ENCODE peak calls at places on chromosomes 3 and 15, in seven cellular contexts. P is stomach, E is A549, V is K562, S is sigmoid colon, H is ovary, I is tibial nerve. N is an unnamed sample.

GRCh38 chr3:30073622-30074021 is 532.8 kb upstream of the TGFBR2 start:
- DNase-seq in P (no peak), E (peak; percentile 18), V (no peak), S (no peak), H (no peak), I (no peak), N (no peak)

GRCh38 chr15:56957812-56958406 is 39.5 kb downstream of the TCF12 start:
- DNase-seq in P (no peak), E (no peak), V (no peak), S (no peak), H (no peak), I (no peak), N (no peak)

GRCh38 chr3:49353022-49353421 is 5.1 kb downstream of the GPX1 start:
- DNase-seq in P (no peak), E (no peak), V (no peak), S (no peak), H (no peak), I (no peak), N (no peak)

GRCh38 chr3:128319741-128320141 is 146.9 kb downstream of the DNAJB8 start:
- DNase-seq in P (peak; percentile 34), E (no peak), V (no peak), S (peak; percentile 41), H (peak; percentile 22), I (no peak), N (no peak)

GRCh38 chr15:86608461-86608860 is 528.8 kb downstream of the AGBL1 start:
- DNase-seq in P (no peak), E (no peak), V (no peak), S (no peak), H (no peak), I (no peak), N (no peak)

GRCh38 chr3:37210230-37210629 is 35.8 kb upstream of the LRRFIP2 start:
- DNase-seq in P (no peak), E (no peak), V (no peak), S (no peak), H (no peak), I (no peak), N (no peak)

GRCh38 chr3:15255215-15255614 is 49.2 kb downstream of the CAPN7 start:
- DNase-seq in P (no peak), E (no peak), V (no peak), S (no peak), H (no peak), I (no peak), N (no peak)

GRCh38 chr15:68635142-68635541 is 56.3 kb downstream of the CORO2B start:
- DNase-seq in P (no peak), E (no peak), V (no peak), S (no peak), H (peak; percentile 68), I (no peak), N (no peak)

GRCh38 chr15:43071451-43071850 is 34.4 kb downstream of the UBR1 start:
- DNase-seq in P (no peak), E (no peak), V (no peak), S (no peak), H (no peak), I (no peak), N (no peak)

GRCh38 chr3:127734181-127734720 is 61.5 kb downstream of the ABTB1 start:
- DNase-seq in P (no peak), E (no peak), V (no peak), S (no peak), H (no peak), I (no peak), N (no peak)

GRCh38 chr3:49790626-49791411 is 4.5 kb upstream of the IP6K1 start:
- DNase-seq in P (no peak), E (no peak), V (peak; percentile 61), S (peak; percentile 26), H (peak; percentile 15), I (no peak), N (no peak)

GRCh38 chr3:158261371-158261991 is 151.6 kb downstream of the RSRC1 start:
- DNase-seq in P (no peak), E (peak; percentile 4), V (no peak), S (no peak), H (no peak), I (no peak), N (no peak)

GRCh38 chr3:58526124-58526957 is 10.6 kb downstream of the ACOX2 start:
- DNase-seq in P (no peak), E (peak; percentile 85), V (no peak), S (no peak), H (no peak), I (no peak), N (peak; percentile 55)

GRCh38 chr3:129326591-129326990 is 47.9 kb downstream of the HMCES start:
- DNase-seq in P (no peak), E (no peak), V (no peak), S (no peak), H (no peak), I (no peak), N (no peak)

GRCh38 chr3:179000144-179000543 is 71.5 kb downstream of the ZMAT3 start:
- DNase-seq in P (no peak), E (no peak), V (no peak), S (no peak), H (no peak), I (no peak), N (no peak)

GRCh38 chr3:10299175-10299574 is 6.4 kb upstream of the GHRL start:
- DNase-seq in P (no peak), E (no peak), V (no peak), S (no peak), H (no peak), I (no peak), N (no peak)

GRCh38 chr3:83946554-83946953 is 1012.2 kb upstream of the CADM2 start:
- DNase-seq in P (no peak), E (peak; percentile 29), V (no peak), S (no peak), H (no peak), I (no peak), N (no peak)

GRCh38 chr3:132879651-132880050 is 157.4 kb upstream of the NPHP3 start:
- DNase-seq in P (no peak), E (no peak), V (no peak), S (no peak), H (no peak), I (no peak), N (no peak)

GRCh38 chr3:126552688-126553283 is 5.9 kb downstream of the C3orf22 start:
- DNase-seq in P (peak; percentile 15), E (no peak), V (no peak), S (peak; percentile 45), H (peak; percentile 26), I (no peak), N (peak; percentile 19)

GRCh38 chr3:13623101-13623654 is 74.3 kb downstream of the FBLN2 start:
- DNase-seq in P (peak; percentile 31), E (no peak), V (no peak), S (no peak), H (no peak), I (no peak), N (no peak)

GRCh38 chr15:55872471-55872870 is 120.9 kb downstream of the NEDD4 start:
- DNase-seq in P (no peak), E (no peak), V (no peak), S (no peak), H (no peak), I (no peak), N (no peak)

GRCh38 chr15:92077353-92078080 is 224.0 kb downstream of the SLCO3A1 start:
- DNase-seq in P (peak; percentile 74), E (peak; percentile 78), V (peak; percentile 59), S (peak; percentile 79), H (peak; percentile 62), I (peak; percentile 37), N (peak; percentile 72)

GRCh38 chr3:98877132-98877531 is 24.4 kb downstream of the DCBLD2 start:
- DNase-seq in P (no peak), E (no peak), V (no peak), S (no peak), H (no peak), I (no peak), N (no peak)

GRCh38 chr15:94230886-94231727 is at the start of gene MCTP2:
- DNase-seq in P (peak; percentile 89), E (peak; percentile 11), V (no peak), S (peak; percentile 78), H (peak; percentile 61), I (peak; percentile 30), N (peak; percentile 97)

DNA sequence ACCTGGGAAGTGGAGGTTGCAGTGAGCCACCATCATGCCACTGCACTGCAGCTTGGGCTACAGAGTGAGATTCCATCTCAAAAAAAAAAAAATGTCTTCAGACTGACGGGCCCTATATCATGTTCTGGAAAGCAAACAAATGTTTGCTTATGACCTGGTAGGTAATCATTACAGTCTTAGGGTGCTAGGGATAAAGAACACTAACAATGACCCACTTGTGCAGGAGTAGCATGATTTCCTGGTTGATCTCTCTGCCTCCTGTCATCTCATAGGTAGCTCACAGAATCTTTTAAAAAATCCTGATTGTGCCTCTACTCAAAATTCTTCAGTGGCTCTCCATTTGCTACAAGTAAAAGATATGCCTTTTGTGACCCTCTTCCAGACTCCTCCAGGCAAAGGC is 74.5 kb upstream of the TSPAN3 start:
- DNase-seq in P (no peak), E (no peak), V (no peak), S (no peak), H (no peak), I (no peak), N (no peak)
- TF ChIP-seq EP300 in P (no peak), E (no peak), V (no peak), S (no peak), H (no peak), I (no peak), N (no peak)

DNA sequence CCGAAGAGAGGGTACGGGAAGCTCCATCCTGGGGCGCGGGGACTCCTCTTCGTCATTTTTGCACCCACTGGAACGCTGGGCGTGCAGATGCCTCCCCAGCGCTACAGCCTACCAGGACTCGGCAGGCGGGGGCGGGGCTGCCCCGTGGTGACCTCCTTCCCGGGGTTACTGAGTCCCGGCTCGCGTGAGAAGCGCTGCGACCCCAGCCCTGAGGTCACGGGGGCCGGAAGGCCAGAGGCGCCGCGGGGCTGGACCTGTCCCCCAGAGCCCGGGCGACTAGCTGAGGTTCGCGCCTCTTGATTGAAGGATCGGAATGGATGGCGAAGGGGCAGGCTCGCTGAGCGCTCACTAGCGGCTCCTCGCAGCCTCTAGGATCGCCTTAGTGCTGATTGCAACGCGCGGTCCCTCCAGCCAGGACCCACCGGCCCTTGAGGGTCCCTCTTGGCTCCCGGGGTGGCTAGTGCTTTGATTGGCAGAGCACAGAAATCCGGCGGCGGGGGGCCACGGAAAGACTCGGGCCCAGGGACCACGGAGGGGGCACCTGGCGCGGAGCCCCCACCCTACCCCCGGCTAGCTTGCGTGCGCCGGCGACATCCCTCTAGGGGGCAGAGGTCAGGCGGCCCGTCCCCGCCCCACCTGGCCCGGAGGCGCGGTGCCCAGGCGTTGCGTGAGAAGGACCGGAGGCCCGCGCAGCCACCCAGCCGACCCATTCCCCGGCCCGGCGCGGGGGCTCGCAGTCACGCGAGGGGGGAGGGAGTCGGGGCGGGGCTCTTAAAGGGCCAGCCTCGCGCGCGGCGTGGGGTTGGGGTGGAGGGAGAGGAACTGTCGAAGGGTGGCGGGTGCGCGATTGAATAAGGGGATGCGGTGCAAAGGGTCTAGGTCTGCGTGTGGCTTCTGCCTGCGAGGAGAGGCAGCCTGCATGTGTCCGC is 781 bp upstream of the CYP1A1 start:
- DNase-seq in P (peak; percentile 52), E (peak; percentile 13), V (no peak), S (no peak), H (peak; percentile 49), I (no peak), N (peak; percentile 64)
- TF ChIP-seq EP300 in P (no peak), E (no peak), V (no peak), S (no peak), H (no peak), I (no peak), N (no peak)

GRCh38 chr3:149844073-149844472 is 31.1 kb downstream of the RNF13 start:
- DNase-seq in P (no peak), E (no peak), V (no peak), S (no peak), H (no peak), I (no peak), N (no peak)
- TF ChIP-seq EP300 in P (no peak), E (no peak), V (no peak), S (no peak), H (no peak), I (no peak), N (no peak)

GRCh38 chr3:87732294-87732693 is 326.5 kb downstream of the CGGBP1 start:
- DNase-seq in P (no peak), E (no peak), V (no peak), S (no peak), H (no peak), I (no peak), N (no peak)
- TF ChIP-seq EP300 in P (no peak), E (no peak), V (no peak), S (no peak), H (no peak), I (no peak), N (no peak)

N was measured in upper lobe of left lung.